ENCODE peak calls at places on chromosomes 11 and 22, in five cellular contexts. Y is endodermal cell, N is cardiac muscle cell, Z is fibroblast of pulmonary artery, C is PC-3. E is an unnamed sample.
A peak's percentile ranks its signal among the peaks of the same experiment; 100 is the strongest.

GRCh38 chr11:109775686-109776085 is 317.5 kb upstream of the ZC3H12C start:
- DNase-seq in N (no peak), Z (no peak), Y (no peak), C (no peak), E (no peak)

GRCh38 chr22:35957589-35957988 is 71.0 kb downstream of the RBFOX2 start:
- DNase-seq in N (no peak), Y (no peak), Z (no peak), C (no peak), E (no peak)

GRCh38 chr11:35919244-35919643 is 24.6 kb upstream of the LDLRAD3 start:
- DNase-seq in C (peak; percentile 51), N (no peak), Z (peak; percentile 80), Y (peak; percentile 37), E (no peak)

GRCh38 chr11:19753451-19754041 is 40.9 kb downstream of the NAV2 start:
- DNase-seq in Y (no peak), C (peak; percentile 25), N (no peak), Z (no peak), E (no peak)

GRCh38 chr11:46696212-46696558 is 4.2 kb downstream of the ARHGAP1 start:
- DNase-seq in N (no peak), Z (no peak), C (no peak), Y (no peak), E (no peak)

GRCh38 chr22:45476814-45477213 is 25.9 kb upstream of the FBLN1 start:
- DNase-seq in C (no peak), Y (no peak), N (no peak), Z (no peak), E (peak; percentile 73)

GRCh38 chr11:117885777-117886176 is 9.3 kb upstream of the FXYD6 start:
- DNase-seq in N (peak; percentile 92), Y (peak; percentile 35), C (no peak), Z (peak; percentile 34), E (no peak)

GRCh38 chr11:10856689-10857603 is 907 bp downstream of the ZBED5 start:
- DNase-seq in N (peak; percentile 47), Y (peak; percentile 76), Z (peak; percentile 37), C (peak; percentile 45), E (peak; percentile 55)

GRCh38 chr22:49433717-49434611 is 393.7 kb downstream of the BRD1 start:
- DNase-seq in C (peak; percentile 58), Z (no peak), Y (peak; percentile 85), N (no peak), E (no peak)

GRCh38 chr22:35437038-35437437 is 37.1 kb downstream of the MCM5 start:
- DNase-seq in Z (no peak), Y (peak; percentile 90), N (no peak), C (peak; percentile 32), E (no peak)

GRCh38 chr11:73652856-73653559 is 6.6 kb downstream of the PLEKHB1 start:
- DNase-seq in Z (no peak), Y (no peak), C (no peak), N (no peak), E (no peak)

GRCh38 chr22:24997023-24997422 is 44.5 kb downstream of the KIAA1671 start:
- DNase-seq in N (no peak), Z (no peak), Y (peak; percentile 65), C (no peak), E (no peak)

GRCh38 chr11:70095541-70096252 is 17.6 kb downstream of the ANO1 start:
- DNase-seq in Y (no peak), N (no peak), Z (no peak), C (peak; percentile 54), E (no peak)

GRCh38 chr11:45653277-45653676 is 12.1 kb downstream of the CHST1 start:
- DNase-seq in Y (no peak), Z (no peak), C (no peak), N (no peak), E (no peak)

GRCh38 chr11:94938399-94939055 is 34.8 kb downstream of the CWC15 start:
- DNase-seq in Y (no peak), N (no peak), C (peak; percentile 6), Z (peak; percentile 86), E (peak; percentile 30)

DNA sequence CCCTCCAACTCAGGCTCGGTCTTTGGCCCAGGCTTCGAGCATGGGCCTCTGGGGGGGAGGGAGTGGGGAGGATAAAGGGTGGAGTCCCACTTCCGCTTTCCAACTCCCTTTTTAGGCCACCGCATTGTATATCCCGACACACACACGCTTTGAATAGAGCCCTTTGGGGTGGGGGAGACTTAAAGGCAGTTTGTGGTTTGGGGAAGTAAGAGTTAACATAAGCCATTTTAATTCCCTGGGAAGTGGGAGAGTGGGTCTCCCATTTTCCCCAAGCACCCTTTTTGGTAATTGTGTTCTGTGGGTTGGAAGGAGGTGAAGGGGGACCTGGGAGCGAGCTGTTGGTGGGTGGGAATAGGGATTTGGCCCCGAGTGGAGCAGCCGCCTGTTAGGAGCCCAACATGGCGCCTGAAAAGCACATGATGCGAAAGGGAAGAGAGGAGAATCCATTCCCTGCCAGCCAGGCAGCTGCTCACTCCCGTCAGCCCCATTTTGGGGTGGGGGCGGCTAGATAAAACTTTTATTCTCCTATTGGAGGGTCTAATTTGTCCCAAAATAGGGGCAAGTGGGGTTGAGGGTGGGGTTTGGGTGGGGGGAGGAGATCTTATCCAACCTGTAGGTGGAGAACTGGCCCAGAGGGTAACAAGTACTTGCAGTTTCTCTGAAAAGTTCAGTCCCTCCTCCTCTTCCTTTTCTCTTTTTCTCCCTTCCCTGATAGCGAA is 983 bp downstream of the PCF11 start:
- DNase-seq in C (peak; percentile 40), Y (peak; percentile 80), Z (peak; percentile 53), N (peak; percentile 66), E (peak; percentile 63)
- TF ChIP-seq CTCF in C (no peak), Y (no peak), Z (no peak), N (no peak), E (no peak)

GRCh38 chr11:116188350-116188749 is 584.4 kb downstream of the BUD13 start:
- DNase-seq in Y (no peak), N (no peak), C (no peak), Z (no peak), E (no peak)

GRCh38 chr11:116187026-116187425 is 585.8 kb downstream of the BUD13 start:
- DNase-seq in Z (no peak), N (no peak), C (no peak), Y (no peak), E (no peak)

GRCh38 chr11:116190861-116191260 is 581.9 kb downstream of the BUD13 start:
- DNase-seq in Y (no peak), Z (no peak), C (no peak), N (no peak), E (no peak)

GRCh38 chr11:116190206-116190605 is 582.6 kb downstream of the BUD13 start:
- DNase-seq in Z (no peak), C (no peak), Y (no peak), N (no peak), E (no peak)

DNA sequence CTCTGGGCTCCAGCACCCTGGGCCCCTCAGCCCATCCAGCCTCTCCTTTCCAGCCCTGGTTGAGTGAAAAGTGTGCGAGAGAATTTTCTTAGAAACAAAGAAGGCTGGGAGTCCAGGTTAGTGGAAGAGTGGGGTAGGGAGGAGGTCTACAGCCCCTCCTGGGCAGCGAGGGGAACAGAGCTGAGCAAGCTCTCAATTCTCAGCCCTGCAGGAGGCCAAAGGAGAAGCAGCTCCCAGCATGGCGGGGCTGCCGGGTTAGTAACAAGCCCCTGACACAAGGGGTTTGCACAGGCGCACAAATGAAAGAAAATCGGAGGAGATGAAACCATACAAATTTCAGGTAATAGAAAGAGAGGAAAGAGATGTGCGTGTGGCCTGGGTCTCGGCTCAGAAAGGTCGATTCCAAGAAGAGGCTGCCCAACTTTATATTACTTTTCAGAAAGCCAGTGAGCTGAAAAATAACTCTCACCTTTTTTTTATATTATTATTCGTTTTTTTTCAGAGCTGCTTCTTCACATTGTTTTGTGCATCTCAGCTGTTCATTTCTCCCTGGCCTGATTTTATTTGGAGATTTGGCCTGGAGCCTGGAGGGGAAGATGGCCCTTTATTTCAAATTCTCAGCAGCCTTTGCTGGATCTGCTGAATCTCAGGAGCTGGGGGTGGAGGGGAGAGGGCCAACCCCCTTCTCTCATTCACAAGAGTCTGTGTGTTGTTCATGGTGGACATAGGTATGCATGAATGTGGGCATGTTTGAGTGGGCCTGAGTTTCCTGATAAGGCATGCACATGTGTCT is 583.2 kb downstream of the BUD13 start:
- DNase-seq in Y (peak; percentile 80), N (peak; percentile 17), Z (no peak), C (no peak), E (no peak)
- TF ChIP-seq CTCF in Y (peak; percentile 58), N (no peak), Z (no peak), C (no peak), E (no peak)

GRCh38 chr11:65477271-65478029 is 21.4 kb upstream of the MALAT1 start:
- DNase-seq in Z (peak; percentile 93), C (peak; percentile 97), N (peak; percentile 94), Y (peak; percentile 96), E (peak; percentile 96)
- TF ChIP-seq CTCF in Z (no peak), C (no peak), N (no peak), Y (no peak), E (no peak)

DNA sequence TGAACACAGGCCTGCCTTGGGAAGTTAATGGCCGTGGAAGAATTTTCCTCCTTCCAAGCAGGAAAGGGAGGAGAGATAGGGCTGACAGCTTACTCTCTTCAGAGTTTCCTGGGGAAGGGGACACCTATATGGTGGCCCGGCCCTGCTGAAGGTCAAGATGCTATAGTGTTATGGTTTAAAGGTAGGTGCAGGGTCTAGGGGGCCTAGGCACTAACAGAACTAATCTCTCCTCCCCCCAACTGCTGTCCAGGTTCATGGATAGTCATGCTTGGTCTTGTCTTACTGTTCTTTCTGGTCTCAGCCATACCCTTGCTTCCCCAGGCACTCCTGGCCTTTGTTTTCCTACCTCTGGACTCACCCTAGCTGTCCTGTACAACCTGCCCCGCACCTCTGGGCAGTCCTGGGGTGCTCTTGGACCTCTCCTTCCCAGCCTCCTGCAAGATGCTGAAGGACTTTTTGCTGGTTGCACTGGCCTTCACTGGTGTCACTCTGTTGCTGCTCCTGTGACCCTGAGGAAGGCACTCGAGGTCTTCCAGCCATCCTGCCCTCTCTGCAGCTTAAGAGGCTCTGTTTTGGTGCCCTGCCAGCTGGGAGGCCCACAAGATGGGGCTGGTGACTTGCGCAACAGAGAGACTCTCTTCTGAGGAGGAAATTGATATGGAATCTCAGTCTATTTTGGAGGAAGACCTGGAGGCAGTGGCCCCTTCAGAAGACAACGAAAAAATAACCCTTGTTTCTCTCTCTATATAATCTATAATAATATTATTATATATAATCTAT is 17.9 kb downstream of the SEC14L3 start:
- DNase-seq in Z (peak; percentile 35), N (peak; percentile 14), C (no peak), Y (peak; percentile 60), E (peak; percentile 15)
- TF ChIP-seq CTCF in Z (no peak), N (no peak), C (no peak), Y (peak; percentile 43), E (no peak)

GRCh38 chr11:72573380-72573949 is 100.8 kb downstream of the PDE2A start:
- DNase-seq in Y (peak; percentile 87), C (peak; percentile 59), N (peak; percentile 65), Z (peak; percentile 59), E (peak; percentile 41)
- TF ChIP-seq CTCF in Y (peak; percentile 79), C (peak; percentile 68), N (peak; percentile 67), Z (peak; percentile 65), E (peak; percentile 67)

GRCh38 chr11:65216830-65217229 is 35.1 kb downstream of the CAPN1 start:
- DNase-seq in N (no peak), Y (peak; percentile 61), C (no peak), Z (no peak), E (no peak)

GRCh38 chr11:65219930-65220213 is 38.1 kb downstream of the CAPN1 start:
- DNase-seq in Z (no peak), C (peak; percentile 17), N (no peak), Y (no peak), E (no peak)

GRCh38 chr11:65218446-65218845 is 36.7 kb downstream of the CAPN1 start:
- DNase-seq in Z (no peak), C (no peak), N (no peak), Y (peak; percentile 36), E (no peak)

GRCh38 chr11:65215441-65216076 is 33.8 kb downstream of the CAPN1 start:
- DNase-seq in C (no peak), Y (peak; percentile 51), N (no peak), Z (no peak), E (no peak)

GRCh38 chr11:65217441-65218423 is 36.0 kb downstream of the CAPN1 start:
- DNase-seq in C (no peak), Z (no peak), N (no peak), Y (peak; percentile 44), E (no peak)
- TF ChIP-seq CTCF in C (no peak), Z (no peak), N (no peak), Y (no peak), E (no peak)

E was measured in MCF 10A.